ENCODE peak calls at places on chromosomes 4 and X, in four cellular contexts. P is fibroblast of mammary gland; S is CD4-positive, alpha-beta memory T cell; Y is adrenal gland. J is an unnamed sample.

GRCh38 chrX:156003486-156004185 is 6.1 kb downstream of the IL9R start:
- DNase-seq in P (no peak), S (no peak), Y (no peak), J (no peak)

GRCh38 chr4:185911556-185912064 is 99.6 kb upstream of the SORBS2 start:
- DNase-seq in P (peak), S (no peak), Y (no peak), J (no peak)

GRCh38 chrX:23937100-23937499 is 29.3 kb downstream of the CXorf58 start:
- DNase-seq in P (peak), S (no peak), Y (no peak), J (no peak)

GRCh38 chr4:152193059-152193458 is 342.8 kb downstream of the FBXW7 start:
- DNase-seq in P (no peak), S (no peak), Y (no peak), J (no peak)

GRCh38 chr4:161404346-161405110 is 759.3 kb downstream of the FSTL5 start:
- DNase-seq in P (no peak), S (no peak), Y (no peak), J (no peak)

GRCh38 chr4:158481811-158482210 is 39.9 kb upstream of the RXFP1 start:
- DNase-seq in P (no peak), S (no peak), Y (no peak), J (no peak)

GRCh38 chrX:79270401-79270800 is 96.7 kb downstream of the ITM2A start:
- DNase-seq in P (peak), S (peak), Y (no peak), J (peak)

GRCh38 chr4:84366932-84367331 is 132.2 kb downstream of the NKX6-1 start:
- DNase-seq in P (no peak), S (no peak), Y (no peak), J (no peak)

GRCh38 chr4:30757357-30757756 is 37.2 kb downstream of the PCDH7 start:
- DNase-seq in P (peak), S (no peak), Y (no peak), J (no peak)

GRCh38 chr4:159016527-159017137 is 86.2 kb upstream of the RAPGEF2 start:
- DNase-seq in P (no peak), S (no peak), Y (no peak), J (no peak)

GRCh38 chr4:54082168-54082567 is 17.8 kb upstream of the CHIC2 start:
- DNase-seq in P (peak), S (no peak), Y (peak), J (no peak)

GRCh38 chrX:18119856-18120255 is 100.8 kb downstream of the BEND2 start:
- DNase-seq in P (no peak), S (no peak), Y (no peak), J (no peak)

GRCh38 chr4:152698012-152698499 is 18.3 kb upstream of the TMEM154 start:
- DNase-seq in P (no peak), S (no peak), Y (no peak), J (no peak)

GRCh38 chr4:176762661-176763308 is 29.9 kb downstream of the VEGFC start:
- DNase-seq in P (no peak), S (no peak), Y (no peak), J (no peak)

DNA sequence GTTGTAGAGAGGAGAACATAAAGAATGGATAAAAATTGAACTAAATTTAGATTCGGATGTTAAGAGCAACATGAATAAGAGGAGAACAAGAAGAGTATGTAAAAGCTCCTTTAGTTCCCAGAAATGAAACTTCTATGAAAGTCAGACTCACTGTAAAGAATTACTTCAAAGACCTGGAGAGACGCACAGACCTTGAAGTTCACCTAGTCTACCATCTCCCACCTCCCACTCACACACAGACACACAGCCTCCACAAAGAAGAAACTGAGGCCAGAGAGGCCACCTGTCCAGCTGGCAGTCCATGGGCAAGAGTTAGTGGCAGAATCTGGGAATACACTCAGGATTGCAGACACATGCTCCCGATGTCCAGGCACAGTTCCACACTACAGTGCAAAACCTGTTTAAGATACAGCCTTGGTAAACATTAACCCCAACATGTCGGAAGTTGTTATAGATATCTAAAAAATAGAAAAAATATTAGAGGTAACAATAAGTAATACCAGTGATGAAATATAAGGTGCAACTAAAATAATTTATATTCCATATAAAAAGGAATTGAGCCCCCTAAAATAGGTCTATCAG is 288.8 kb downstream of the INPP4B start:
- DNase-seq in P (no peak), S (no peak), Y (no peak), J (no peak)
- H3K4me3 ChIP-seq in P (no peak), S (no peak), Y (no peak), J (no peak)

GRCh38 chr4:4206204-4206603 is 20.5 kb downstream of the OTOP1 start:
- DNase-seq in P (no peak), S (no peak), Y (no peak), J (no peak)
- H3K4me3 ChIP-seq in P (no peak), S (no peak), Y (no peak), J (no peak)

GRCh38 chr4:184259081-184259480 is 41.4 kb upstream of the ENPP6 start:
- DNase-seq in P (no peak), S (no peak), Y (no peak), J (no peak)

GRCh38 chr4:184261246-184261645 is 43.6 kb upstream of the ENPP6 start:
- DNase-seq in P (no peak), S (no peak), Y (no peak), J (no peak)

GRCh38 chr4:184262901-184263300 is 45.2 kb upstream of the ENPP6 start:
- DNase-seq in P (peak), S (no peak), Y (no peak), J (no peak)

GRCh38 chr4:184263461-184263860 is 45.8 kb upstream of the ENPP6 start:
- DNase-seq in P (no peak), S (no peak), Y (no peak), J (no peak)

DNA sequence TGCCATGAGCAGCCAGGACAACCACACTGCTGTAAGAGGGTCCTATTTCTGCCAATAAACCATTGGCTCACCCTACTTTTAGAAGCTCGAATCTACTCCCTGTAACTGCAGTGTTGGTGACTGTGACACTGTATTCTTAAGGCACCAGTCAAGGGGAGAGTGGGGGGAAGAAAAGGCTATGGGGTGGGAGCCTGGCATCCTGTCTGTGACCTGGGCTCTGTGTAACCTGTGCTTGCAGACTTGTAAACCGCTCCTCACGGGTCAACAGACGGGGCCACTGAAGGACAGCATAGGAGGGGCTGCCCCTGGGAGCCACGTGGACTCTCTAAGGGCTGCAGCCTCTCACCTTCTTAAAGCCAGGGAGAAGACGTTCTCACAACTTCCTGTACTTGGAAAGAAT is 42.2 kb upstream of the ENPP6 start:
- DNase-seq in P (no peak), S (no peak), Y (no peak), J (no peak)
- H3K4me3 ChIP-seq in P (no peak), S (no peak), Y (no peak), J (no peak)

GRCh38 chr4:45345551-45345950 is 619.2 kb upstream of the GNPDA2 start:
- DNase-seq in P (no peak), S (no peak), Y (no peak), J (no peak)

GRCh38 chr4:45347056-45347455 is 620.7 kb upstream of the GNPDA2 start:
- DNase-seq in P (no peak), S (no peak), Y (no peak), J (no peak)

GRCh38 chr4:45350438-45350837 is 624.1 kb upstream of the GNPDA2 start:
- DNase-seq in P (peak), S (no peak), Y (no peak), J (peak)

GRCh38 chr4:45349859-45350258 is 623.5 kb upstream of the GNPDA2 start:
- DNase-seq in P (no peak), S (no peak), Y (no peak), J (no peak)
- H3K4me3 ChIP-seq in P (no peak), S (no peak), Y (no peak), J (no peak)

GRCh38 chr4:26829018-26829417 is 31.6 kb upstream of the STIM2 start:
- DNase-seq in P (no peak), S (no peak), Y (no peak), J (no peak)
- H3K4me3 ChIP-seq in P (no peak), S (no peak), Y (no peak), J (no peak)